ENCODE peak calls at places on chromosomes 7 and 10, in seven cellular contexts. O is lower lobe of right lung; P is Panc1; S is substantia nigra; C is EL; F is activated naive CD8-positive, alpha-beta T cell treated with anti-CD3 and anti-CD28 coated beads, Interleukin-2, amount 10 ng/mL, durations not matched to agents 7 days and 5 days; K is T-helper 2 cell. D is an unnamed sample.

GRCh38 chr7:140564643-140565042 is 76.0 kb downstream of the DENND2A start:
- DNase-seq in O (no peak), P (no peak), S (no peak), C (peak), F (no peak), K (no peak), D (no peak)

GRCh38 chr7:77651544-77652162 is 44.6 kb upstream of the RSBN1L start:
- DNase-seq in O (no peak), P (peak), S (no peak), C (peak), F (no peak), K (no peak), D (peak)

GRCh38 chr10:133336131-133337078 is at the start of gene CALY:
- DNase-seq in O (peak), P (no peak), S (no peak), C (no peak), F (peak), K (peak), D (peak)

GRCh38 chr7:40301486-40302065 is 166.8 kb downstream of the SUGCT start:
- DNase-seq in O (no peak), P (no peak), S (no peak), C (peak), F (no peak), K (no peak), D (no peak)

GRCh38 chr7:11737723-11738122 is 94.3 kb downstream of the THSD7A start:
- DNase-seq in O (no peak), P (no peak), S (no peak), C (no peak), F (no peak), K (no peak), D (no peak)

GRCh38 chr10:99393036-99393435 is 37.4 kb downstream of the GOT1 start:
- DNase-seq in O (no peak), P (no peak), S (no peak), C (peak), F (no peak), K (no peak), D (no peak)

GRCh38 chr10:117544729-117545140 is 2.2 kb downstream of the EMX2 start:
- DNase-seq in O (no peak), P (no peak), S (no peak), C (no peak), F (peak), K (no peak), D (no peak)

GRCh38 chr7:27156508-27156898 is at the start of gene HOXA7:
- DNase-seq in O (no peak), P (no peak), S (no peak), C (peak), F (no peak), K (no peak), D (peak)

GRCh38 chr10:113997428-113997827 is 46.2 kb upstream of the ADRB1 start:
- DNase-seq in O (no peak), P (no peak), S (no peak), C (no peak), F (no peak), K (no peak), D (no peak)

GRCh38 chr7:132218876-132219275 is 357.4 kb downstream of the PLXNA4 start:
- DNase-seq in O (no peak), P (no peak), S (no peak), C (no peak), F (no peak), K (no peak), D (no peak)

GRCh38 chr7:90384433-90384832 is 18.8 kb upstream of the CLDN12 start:
- DNase-seq in O (no peak), P (no peak), S (no peak), C (peak), F (no peak), K (no peak), D (no peak)

GRCh38 chr10:79400567-79401004 is 44.8 kb downstream of the ZCCHC24 start:
- DNase-seq in O (peak), P (peak), S (no peak), C (peak), F (peak), K (no peak), D (peak)

GRCh38 chr10:36759111-36759805 is 366.1 kb upstream of the ANKRD30A start:
- DNase-seq in O (no peak), P (peak), S (no peak), C (peak), F (no peak), K (no peak), D (no peak)

GRCh38 chr7:23114854-23115253 is 9.3 kb downstream of the KLHL7 start:
- DNase-seq in O (no peak), P (no peak), S (no peak), C (peak), F (no peak), K (no peak), D (no peak)

GRCh38 chr7:40717242-40717641 is 582.4 kb downstream of the SUGCT start:
- DNase-seq in O (peak), P (no peak), S (no peak), C (peak), F (peak), K (no peak), D (peak)

GRCh38 chr7:86775203-86775602 is 131.5 kb downstream of the GRM3 start:
- DNase-seq in O (no peak), P (no peak), S (no peak), C (no peak), F (no peak), K (no peak), D (no peak)

GRCh38 chr10:3961082-3961481 is 176.1 kb upstream of the KLF6 start:
- DNase-seq in O (no peak), P (no peak), S (no peak), C (no peak), F (peak), K (no peak), D (no peak)

GRCh38 chr10:69974551-69975155 is 78.0 kb upstream of the MACROH2A2 start:
- DNase-seq in O (no peak), P (no peak), S (no peak), C (peak), F (no peak), K (no peak), D (no peak)

GRCh38 chr10:58932821-58933314 is 243.6 kb upstream of the PHYHIPL start:
- DNase-seq in O (no peak), P (no peak), S (no peak), C (peak), F (no peak), K (no peak), D (no peak)

GRCh38 chr10:89278034-89278535 is 23.8 kb upstream of the IFIT2 start:
- DNase-seq in O (no peak), P (peak), S (no peak), C (peak), F (no peak), K (no peak), D (peak)

GRCh38 chr7:117673839-117674238 is 194.0 kb downstream of the CFTR start:
- DNase-seq in O (no peak), P (no peak), S (no peak), C (peak), F (no peak), K (no peak), D (peak)

GRCh38 chr10:95408148-95408930 is 117.5 kb upstream of the PDLIM1 start:
- DNase-seq in O (no peak), P (no peak), S (no peak), C (no peak), F (no peak), K (no peak), D (no peak)

GRCh38 chr10:119713744-119714483 is 11.9 kb upstream of the INPP5F start:
- DNase-seq in O (no peak), P (no peak), S (no peak), C (no peak), F (no peak), K (no peak), D (peak)